ENCODE peak calls at places on chromosomes 2 and 18, in ten cellular contexts. S, A, D, R, W, U, T, M, O and V are unnamed samples.

GRCh38 chr18:23784811-23785245 is 95.6 kb downstream of the LAMA3 start:
- DNase-seq in T (no peak), M (peak), O (peak), A (no peak), U (no peak), R (no peak), S (no peak), D (no peak), W (no peak), V (peak)

GRCh38 chr18:7677001-7677400 is 109.9 kb downstream of the PTPRM start:
- DNase-seq in D (no peak), M (no peak), O (no peak), A (no peak), R (no peak), T (no peak), U (no peak), W (no peak), S (no peak), V (no peak)

GRCh38 chr18:32093523-32093922 is 1.8 kb downstream of the RNF138 start:
- DNase-seq in M (peak), R (no peak), U (no peak), W (peak), O (no peak), S (no peak), A (no peak), D (no peak), T (no peak), V (no peak)

GRCh38 chr2:26279886-26280285 is 35.1 kb downstream of the HADHB start:
- DNase-seq in U (no peak), T (no peak), S (no peak), O (no peak), M (no peak), W (no peak), D (no peak), R (no peak), A (no peak), V (no peak)

GRCh38 chr2:132439703-132440398 is 23.2 kb downstream of the GPR39 start:
- DNase-seq in D (no peak), T (no peak), U (no peak), M (no peak), R (no peak), S (no peak), W (no peak), A (no peak), O (no peak), V (no peak)

GRCh38 chr2:55153564-55154315 is 78.4 kb downstream of the CLHC1 start:
- DNase-seq in A (no peak), M (no peak), S (no peak), O (no peak), D (no peak), W (no peak), U (no peak), R (no peak), T (no peak), V (peak)

GRCh38 chr18:46939337-46939963 is 22.0 kb downstream of the KATNAL2 start:
- DNase-seq in S (no peak), W (no peak), M (peak), D (no peak), U (no peak), T (no peak), R (no peak), A (no peak), O (no peak), V (no peak)

GRCh38 chr18:63454497-63454896 is 22.3 kb upstream of the SERPINB5 start:
- DNase-seq in U (no peak), D (no peak), O (peak), A (no peak), R (no peak), M (peak), W (no peak), S (no peak), T (no peak), V (no peak)

GRCh38 chr2:42847596-42848151 is 55.3 kb upstream of the HAAO start:
- DNase-seq in U (no peak), M (no peak), R (no peak), S (no peak), T (no peak), W (no peak), O (no peak), D (no peak), A (no peak), V (no peak)